ENCODE peak calls at places on chromosomes 3 and 15, in nine cellular contexts. S, L, V, E, H, F, M, J and X are unnamed samples.

GRCh38 chr15:39720721-39721611 is 61.7 kb downstream of the FSIP1 start:
- DNase-seq in S (no peak), L (no peak), V (no peak), E (no peak), H (peak), F (peak), M (no peak), J (no peak), X (no peak)

GRCh38 chr15:61049934-61050333 is 179.2 kb downstream of the RORA start:
- DNase-seq in S (no peak), L (no peak), V (no peak), E (no peak), H (no peak), F (peak), M (no peak), J (no peak), X (no peak)

GRCh38 chr15:58329781-58330467 is 101.9 kb upstream of the LIPC start:
- DNase-seq in S (no peak), L (no peak), V (no peak), E (no peak), H (peak), F (no peak), M (no peak), J (no peak), X (no peak)

GRCh38 chr3:29318251-29318650 is 37.4 kb downstream of the RBMS3 start:
- DNase-seq in S (no peak), L (no peak), V (no peak), E (no peak), H (no peak), F (no peak), M (no peak), J (no peak), X (no peak)

GRCh38 chr3:163560459-163560858 is 1517.8 kb downstream of the SI start:
- DNase-seq in S (no peak), L (no peak), V (no peak), E (no peak), H (no peak), F (no peak), M (no peak), J (no peak), X (no peak)

GRCh38 chr3:60633644-60634043 is 617.6 kb downstream of the FHIT start:
- DNase-seq in S (no peak), L (no peak), V (no peak), E (no peak), H (no peak), F (no peak), M (no peak), J (no peak), X (no peak)

GRCh38 chr15:32685576-32685975 is 32.2 kb upstream of the GREM1 start:
- DNase-seq in S (no peak), L (no peak), V (no peak), E (no peak), H (no peak), F (peak), M (no peak), J (no peak), X (no peak)

GRCh38 chr15:49290204-49290603 is 120.2 kb downstream of the GALK2 start:
- DNase-seq in S (no peak), L (no peak), V (no peak), E (no peak), H (no peak), F (no peak), M (no peak), J (no peak), X (no peak)

GRCh38 chr3:126316515-126316939 is 40.7 kb downstream of the KLF15 start:
- DNase-seq in S (no peak), L (no peak), V (no peak), E (no peak), H (no peak), F (no peak), M (no peak), J (no peak), X (no peak)

GRCh38 chr3:159609620-159610019 is 379.0 kb upstream of the IL12A start:
- DNase-seq in S (no peak), L (no peak), V (no peak), E (no peak), H (no peak), F (no peak), M (no peak), J (no peak), X (no peak)

GRCh38 chr3:178117641-178118040 is 418.6 kb upstream of the KCNMB2 start:
- DNase-seq in S (no peak), L (no peak), V (no peak), E (no peak), H (no peak), F (peak), M (no peak), J (no peak), X (no peak)

GRCh38 chr3:176867681-176868663 is 329.3 kb downstream of the TBL1XR1 start:
- DNase-seq in S (no peak), L (no peak), V (no peak), E (no peak), H (peak), F (peak), M (no peak), J (no peak), X (no peak)

GRCh38 chr3:16982439-16982838 is 97.7 kb downstream of the PLCL2 start:
- DNase-seq in S (no peak), L (no peak), V (no peak), E (no peak), H (no peak), F (no peak), M (no peak), J (no peak), X (no peak)

GRCh38 chr3:116000315-116000714 is 377.0 kb downstream of the GAP43 start:
- DNase-seq in S (no peak), L (no peak), V (peak), E (no peak), H (peak), F (peak), M (no peak), J (no peak), X (no peak)

GRCh38 chr3:124730129-124730919 is at the start of gene UMPS:
- DNase-seq in S (peak), L (peak), V (peak), E (peak), H (no peak), F (peak), M (peak), J (peak), X (peak)

GRCh38 chr3:58495101-58495500 is 3.2 kb downstream of the KCTD6 start:
- DNase-seq in S (no peak), L (no peak), V (no peak), E (no peak), H (no peak), F (no peak), M (no peak), J (no peak), X (no peak)

GRCh38 chr15:68311464-68311835 is 33.9 kb downstream of the FEM1B start:
- DNase-seq in S (no peak), L (no peak), V (no peak), E (no peak), H (no peak), F (no peak), M (no peak), J (no peak), X (no peak)

GRCh38 chr3:16132926-16133325 is 41.6 kb upstream of the GALNT15 start:
- DNase-seq in S (no peak), L (no peak), V (no peak), E (no peak), H (no peak), F (peak), M (no peak), J (no peak), X (no peak)

GRCh38 chr3:170809021-170809974 is 60.7 kb downstream of the RPL22L1 start:
- DNase-seq in S (no peak), L (no peak), V (peak), E (peak), H (peak), F (peak), M (peak), J (peak), X (no peak)

GRCh38 chr3:114451561-114452018 is 157.8 kb downstream of the TIGIT start:
- DNase-seq in S (no peak), L (no peak), V (peak), E (no peak), H (no peak), F (peak), M (peak), J (no peak), X (peak)

GRCh38 chr15:62896969-62897486 is 145.5 kb upstream of the TPM1 start:
- DNase-seq in S (no peak), L (no peak), V (no peak), E (no peak), H (peak), F (peak), M (peak), J (no peak), X (peak)

GRCh38 chr3:46854543-46854942 is 8.7 kb downstream of the MYL3 start:
- DNase-seq in S (no peak), L (no peak), V (no peak), E (no peak), H (no peak), F (no peak), M (peak), J (peak), X (no peak)

GRCh38 chr15:75195122-75195765 is 6.4 kb upstream of the C15orf39 start:
- DNase-seq in S (no peak), L (no peak), V (peak), E (no peak), H (no peak), F (no peak), M (peak), J (no peak), X (no peak)

GRCh38 chr3:107432013-107432515 is 54.8 kb downstream of the CCDC54 start:
- DNase-seq in S (no peak), L (no peak), V (no peak), E (no peak), H (no peak), F (peak), M (peak), J (peak), X (no peak)

GRCh38 chr3:63655519-63655918 is 3.0 kb downstream of the SNTN start:
- DNase-seq in S (no peak), L (no peak), V (no peak), E (no peak), H (no peak), F (peak), M (no peak), J (no peak), X (no peak)

GRCh38 chr3:130488288-130488687 is 28.7 kb upstream of the COL6A6 start:
- DNase-seq in S (no peak), L (no peak), V (no peak), E (no peak), H (no peak), F (no peak), M (no peak), J (no peak), X (no peak)

GRCh38 chr3:62875103-62876002 is at the start of gene CADPS:
- DNase-seq in S (no peak), L (no peak), V (peak), E (no peak), H (no peak), F (no peak), M (peak), J (no peak), X (peak)

GRCh38 chr15:63367390-63367789 is 14.3 kb downstream of the CA12 start:
- DNase-seq in S (no peak), L (no peak), V (no peak), E (no peak), H (no peak), F (no peak), M (no peak), J (no peak), X (no peak)

GRCh38 chr15:78018968-78019644 is 58.4 kb downstream of the TBC1D2B start:
- DNase-seq in S (no peak), L (no peak), V (no peak), E (no peak), H (no peak), F (no peak), M (no peak), J (peak), X (no peak)

GRCh38 chr3:3157484-3157883 is 22.0 kb downstream of the CRBN start:
- DNase-seq in S (no peak), L (no peak), V (no peak), E (no peak), H (no peak), F (no peak), M (no peak), J (no peak), X (no peak)

GRCh38 chr3:75001330-75001729 is 386.9 kb upstream of the CNTN3 start:
- DNase-seq in S (no peak), L (no peak), V (no peak), E (no peak), H (no peak), F (peak), M (no peak), J (no peak), X (no peak)

GRCh38 chr3:149362361-149362760 is 15.1 kb downstream of the TM4SF1 start:
- DNase-seq in S (no peak), L (no peak), V (no peak), E (no peak), H (no peak), F (no peak), M (no peak), J (no peak), X (no peak)

GRCh38 chr15:45448066-45448510 is 69.7 kb upstream of the GATM start:
- DNase-seq in S (no peak), L (no peak), V (no peak), E (peak), H (no peak), F (peak), M (no peak), J (no peak), X (no peak)